ENCODE peak calls at places on chromosomes 3 and 15, in five cellular contexts. One of them, this sample, is unnamed.

GRCh38 chr3:53495518-53496501 is 1.4 kb downstream of the CACNA1D start:
- DNase-seq in HCT116: no peak
- DNase-seq in coronary artery: no peak
- DNase-seq in pancreas: no peak
- DNase-seq in CD8-positive, alpha-beta T cell: no peak
- DNase-seq in this sample: peak; percentile 4

GRCh38 chr15:46996331-46996730 is 721.0 kb upstream of the SEMA6D start:
- DNase-seq in coronary artery: no peak
- DNase-seq in pancreas: no peak
- DNase-seq in HCT116: no peak
- DNase-seq in CD8-positive, alpha-beta T cell: no peak
- DNase-seq in this sample: no peak

GRCh38 chr15:69742361-69742760 is 289.7 kb downstream of the RPLP1 start:
- DNase-seq in coronary artery: no peak
- DNase-seq in CD8-positive, alpha-beta T cell: no peak
- DNase-seq in pancreas: no peak
- DNase-seq in HCT116: no peak
- DNase-seq in this sample: no peak

GRCh38 chr15:22903961-22904534 is 65.6 kb downstream of the NIPA2 start:
- DNase-seq in coronary artery: no peak
- DNase-seq in CD8-positive, alpha-beta T cell: no peak
- DNase-seq in pancreas: peak; percentile 92
- DNase-seq in HCT116: no peak
- DNase-seq in this sample: peak; percentile 38

GRCh38 chr3:36991923-36992805 is 767 bp downstream of the EPM2AIP1 start:
- DNase-seq in coronary artery: peak; percentile 73
- DNase-seq in pancreas: peak; percentile 15
- DNase-seq in CD8-positive, alpha-beta T cell: no peak
- DNase-seq in HCT116: no peak
- DNase-seq in this sample: peak; percentile 5

GRCh38 chr3:35296533-35296932 is 342.8 kb upstream of the ARPP21 start:
- DNase-seq in CD8-positive, alpha-beta T cell: no peak
- DNase-seq in HCT116: no peak
- DNase-seq in coronary artery: no peak
- DNase-seq in pancreas: no peak
- DNase-seq in this sample: no peak

GRCh38 chr3:153768559-153769469 is 352.4 kb upstream of the ARHGEF26 start:
- DNase-seq in coronary artery: no peak
- DNase-seq in pancreas: peak; percentile 21
- DNase-seq in HCT116: peak; percentile 47
- DNase-seq in CD8-positive, alpha-beta T cell: peak; percentile 37
- DNase-seq in this sample: peak; percentile 42

GRCh38 chr3:52403271-52403841 is 41.5 kb downstream of the SEMA3G start:
- DNase-seq in coronary artery: no peak
- DNase-seq in pancreas: no peak
- DNase-seq in CD8-positive, alpha-beta T cell: no peak
- DNase-seq in HCT116: no peak
- DNase-seq in this sample: no peak

GRCh38 chr3:133943639-133944131 is 48.0 kb upstream of the RAB6B start:
- DNase-seq in coronary artery: peak; percentile 59
- DNase-seq in HCT116: peak; percentile 85
- DNase-seq in pancreas: peak; percentile 36
- DNase-seq in CD8-positive, alpha-beta T cell: no peak
- DNase-seq in this sample: peak; percentile 82

GRCh38 chr3:196996454-196997265 is 28.0 kb upstream of the PIGZ start:
- DNase-seq in coronary artery: no peak
- DNase-seq in pancreas: no peak
- DNase-seq in HCT116: no peak
- DNase-seq in CD8-positive, alpha-beta T cell: no peak
- DNase-seq in this sample: no peak

GRCh38 chr3:55955891-55956477 is 468.9 kb upstream of the WNT5A start:
- DNase-seq in coronary artery: no peak
- DNase-seq in HCT116: no peak
- DNase-seq in CD8-positive, alpha-beta T cell: no peak
- DNase-seq in pancreas: no peak
- DNase-seq in this sample: no peak

GRCh38 chr15:61393949-61394348 is 164.8 kb upstream of the RORA start:
- DNase-seq in CD8-positive, alpha-beta T cell: no peak
- DNase-seq in pancreas: no peak
- DNase-seq in HCT116: no peak
- DNase-seq in coronary artery: no peak
- DNase-seq in this sample: no peak

GRCh38 chr3:162764672-162765071 is 1268.1 kb downstream of the OTOL1 start:
- DNase-seq in HCT116: no peak
- DNase-seq in CD8-positive, alpha-beta T cell: no peak
- DNase-seq in pancreas: no peak
- DNase-seq in coronary artery: no peak
- DNase-seq in this sample: no peak

GRCh38 chr3:139202226-139202958 is 141.4 kb upstream of the MRPS22 start:
- DNase-seq in HCT116: peak; percentile 54
- DNase-seq in CD8-positive, alpha-beta T cell: no peak
- DNase-seq in pancreas: peak; percentile 77
- DNase-seq in coronary artery: no peak
- DNase-seq in this sample: peak; percentile 28

GRCh38 chr3:18237251-18238005 is 187.7 kb downstream of the SATB1 start:
- DNase-seq in coronary artery: no peak
- DNase-seq in CD8-positive, alpha-beta T cell: no peak
- DNase-seq in pancreas: no peak
- DNase-seq in HCT116: peak; percentile 13
- DNase-seq in this sample: peak; percentile 56

GRCh38 chr15:95860406-95860805 is 470.1 kb upstream of the NR2F2 start:
- DNase-seq in coronary artery: no peak
- DNase-seq in HCT116: no peak
- DNase-seq in pancreas: no peak
- DNase-seq in CD8-positive, alpha-beta T cell: no peak
- DNase-seq in this sample: no peak

GRCh38 chr15:77964193-77964592 is 113.3 kb downstream of the TBC1D2B start:
- DNase-seq in pancreas: no peak
- DNase-seq in HCT116: no peak
- DNase-seq in coronary artery: no peak
- DNase-seq in CD8-positive, alpha-beta T cell: no peak
- DNase-seq in this sample: no peak

GRCh38 chr15:25860885-25861866 is 2.0 kb downstream of the ATP10A start:
- DNase-seq in HCT116: no peak
- DNase-seq in coronary artery: peak; percentile 82
- DNase-seq in CD8-positive, alpha-beta T cell: no peak
- DNase-seq in pancreas: no peak
- DNase-seq in this sample: no peak
- H3K27ac ChIP-seq in HCT116: no peak overlapping the region
- H3K27ac ChIP-seq in coronary artery: peak overlapping the region; percentile 97
- H3K27ac ChIP-seq in CD8-positive, alpha-beta T cell: peak overlapping the region; percentile 67
- H3K27ac ChIP-seq in pancreas: no peak overlapping the region
- H3K27ac ChIP-seq in this sample: no peak overlapping the region

GRCh38 chr15:57611938-57612337 is 20.2 kb downstream of the MYZAP start:
- DNase-seq in pancreas: peak; percentile 81
- DNase-seq in HCT116: peak; percentile 34
- DNase-seq in CD8-positive, alpha-beta T cell: no peak
- DNase-seq in coronary artery: no peak
- DNase-seq in this sample: peak; percentile 79
- TF ChIP-seq CTCF in pancreas: peak; percentile 26
- TF ChIP-seq CTCF in HCT116: peak; percentile 91
- TF ChIP-seq CTCF in CD8-positive, alpha-beta T cell: no peak
- TF ChIP-seq CTCF in coronary artery: no peak
- TF ChIP-seq CTCF in this sample: peak; percentile 82

DNA sequence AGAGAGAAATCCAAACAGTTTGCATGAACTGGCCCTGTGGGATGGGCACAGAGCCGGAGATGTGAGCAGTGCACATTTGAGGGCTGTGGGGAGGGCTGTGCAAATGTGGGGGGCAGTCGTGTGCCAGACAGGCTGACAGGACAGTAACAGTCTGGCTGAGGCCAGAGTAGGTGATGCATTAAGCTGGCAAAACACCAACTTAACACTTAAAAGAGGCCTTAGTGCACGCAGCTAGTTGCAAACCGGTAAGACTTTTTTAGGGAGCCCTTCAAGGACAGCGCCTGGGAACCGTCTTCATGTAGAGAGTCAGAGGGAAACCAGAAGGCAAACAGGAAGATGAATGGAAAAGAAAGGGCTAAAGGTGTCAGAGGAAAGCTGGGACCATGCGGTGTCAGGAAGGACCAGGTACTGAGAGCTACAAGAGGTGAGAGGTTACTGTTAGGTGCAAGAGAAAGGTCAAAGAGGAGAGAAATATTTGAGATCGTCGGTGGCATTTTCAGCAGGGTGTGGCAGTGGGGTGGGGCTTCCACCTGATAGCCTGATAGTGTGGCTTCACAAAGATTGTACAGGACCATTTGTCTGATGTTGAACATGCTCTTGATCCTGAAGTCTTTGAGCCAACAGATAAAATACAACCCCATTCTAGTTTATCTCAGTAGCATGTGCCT is 30.0 kb upstream of the CHD2 start:
- DNase-seq in pancreas: no peak
- DNase-seq in CD8-positive, alpha-beta T cell: no peak
- DNase-seq in coronary artery: peak; percentile 36
- DNase-seq in HCT116: no peak
- DNase-seq in this sample: no peak
- H3K27ac ChIP-seq in pancreas: no peak overlapping the region
- H3K27ac ChIP-seq in CD8-positive, alpha-beta T cell: no peak overlapping the region
- H3K27ac ChIP-seq in coronary artery: no peak overlapping the region
- H3K27ac ChIP-seq in HCT116: no peak overlapping the region
- H3K27ac ChIP-seq in this sample: peak overlapping the region; percentile 92

GRCh38 chr3:111864821-111865656 is 6.0 kb downstream of the PHLDB2 start:
- DNase-seq in HCT116: no peak
- DNase-seq in CD8-positive, alpha-beta T cell: no peak
- DNase-seq in pancreas: no peak
- DNase-seq in coronary artery: no peak
- DNase-seq in this sample: no peak
- TF ChIP-seq CTCF in HCT116: peak; percentile 10
- TF ChIP-seq CTCF in CD8-positive, alpha-beta T cell: no peak
- TF ChIP-seq CTCF in pancreas: no peak
- TF ChIP-seq CTCF in coronary artery: no peak
- TF ChIP-seq CTCF in this sample: peak; percentile 18

GRCh38 chr15:56964182-56964581 is 45.7 kb downstream of the TCF12 start:
- DNase-seq in HCT116: no peak
- DNase-seq in CD8-positive, alpha-beta T cell: no peak
- DNase-seq in coronary artery: no peak
- DNase-seq in pancreas: no peak
- DNase-seq in this sample: no peak
- H3K27ac ChIP-seq in HCT116: no peak overlapping the region
- H3K27ac ChIP-seq in CD8-positive, alpha-beta T cell: no peak overlapping the region
- H3K27ac ChIP-seq in coronary artery: no peak overlapping the region
- H3K27ac ChIP-seq in pancreas: no peak overlapping the region
- H3K27ac ChIP-seq in this sample: no peak overlapping the region

GRCh38 chr3:40971191-40972168 is 227.8 kb upstream of the CTNNB1 start:
- DNase-seq in HCT116: peak; percentile 42
- DNase-seq in CD8-positive, alpha-beta T cell: no peak
- DNase-seq in coronary artery: peak; percentile 91
- DNase-seq in pancreas: peak; percentile 70
- DNase-seq in this sample: peak; percentile 72
- TF ChIP-seq CTCF in HCT116: no peak
- TF ChIP-seq CTCF in CD8-positive, alpha-beta T cell: no peak
- TF ChIP-seq CTCF in coronary artery: no peak
- TF ChIP-seq CTCF in pancreas: no peak
- TF ChIP-seq CTCF in this sample: peak; percentile 7

DNA sequence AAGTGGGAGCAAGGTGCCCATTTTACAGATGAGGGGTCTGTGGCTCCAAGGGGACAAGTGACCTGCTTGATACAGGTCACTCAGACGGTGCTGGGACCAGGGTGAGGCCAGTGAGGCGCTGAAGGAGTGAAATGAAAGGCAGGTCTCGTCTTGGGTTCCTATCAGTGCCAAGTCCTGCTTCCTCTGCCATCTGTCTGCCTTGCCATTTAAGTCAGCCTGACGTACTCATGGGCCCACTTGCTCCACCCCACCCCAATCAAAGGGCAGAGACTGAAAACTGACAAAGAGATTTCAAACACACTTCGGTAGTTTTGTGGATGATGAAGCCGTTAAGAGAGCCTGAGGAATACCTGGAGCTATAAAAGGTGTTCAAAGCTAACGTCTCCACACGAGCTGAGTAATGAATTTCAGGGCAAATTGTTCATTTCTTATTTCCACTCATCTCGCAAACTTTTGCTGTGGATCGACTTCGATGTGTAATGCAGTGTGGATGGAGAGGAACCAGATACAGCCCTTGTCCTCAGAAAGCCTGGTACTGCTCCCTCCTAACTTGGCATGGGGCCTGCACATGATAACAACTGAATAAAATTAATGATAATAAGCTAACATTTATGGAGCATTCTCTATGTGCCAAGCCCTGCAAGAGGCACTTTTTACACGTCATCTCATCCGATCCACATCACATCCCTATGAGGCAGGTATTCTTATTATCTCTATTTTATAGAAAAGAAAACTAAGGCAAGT is 36.6 kb downstream of the ATP2B2 start:
- DNase-seq in CD8-positive, alpha-beta T cell: no peak
- DNase-seq in coronary artery: no peak
- DNase-seq in pancreas: no peak
- DNase-seq in HCT116: no peak
- DNase-seq in this sample: no peak
- H3K27ac ChIP-seq in CD8-positive, alpha-beta T cell: no peak overlapping the region
- H3K27ac ChIP-seq in coronary artery: no peak overlapping the region
- H3K27ac ChIP-seq in pancreas: no peak overlapping the region
- H3K27ac ChIP-seq in HCT116: no peak overlapping the region
- H3K27ac ChIP-seq in this sample: no peak overlapping the region

GRCh38 chr3:185207931-185208746 is 45.7 kb downstream of the EHHADH start:
- DNase-seq in pancreas: no peak
- DNase-seq in coronary artery: no peak
- DNase-seq in HCT116: no peak
- DNase-seq in CD8-positive, alpha-beta T cell: no peak
- DNase-seq in this sample: no peak
- TF ChIP-seq CTCF in pancreas: no peak
- TF ChIP-seq CTCF in coronary artery: no peak
- TF ChIP-seq CTCF in HCT116: no peak
- TF ChIP-seq CTCF in CD8-positive, alpha-beta T cell: no peak
- TF ChIP-seq CTCF in this sample: no peak

DNA sequence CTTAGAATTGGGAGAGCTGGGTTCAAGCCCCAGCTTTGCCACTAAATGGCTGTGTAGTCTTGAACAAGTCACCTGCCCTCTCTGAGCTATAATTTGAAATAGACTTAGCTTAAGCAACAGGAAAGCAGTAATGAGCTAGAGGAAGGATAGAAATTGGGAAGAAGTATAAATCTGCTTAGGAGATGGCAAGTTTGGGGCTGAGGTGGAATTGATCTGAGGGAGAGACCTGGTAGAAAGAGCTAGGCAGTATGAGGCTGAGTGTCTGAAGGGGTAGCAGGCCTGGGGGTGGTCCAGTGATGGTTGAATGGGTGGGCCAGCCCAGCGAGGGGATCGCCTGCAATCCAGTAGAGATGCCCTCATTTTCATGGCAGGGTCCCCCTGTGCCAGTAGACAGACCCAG is 22.9 kb downstream of the LPP start:
- DNase-seq in pancreas: no peak
- DNase-seq in HCT116: no peak
- DNase-seq in CD8-positive, alpha-beta T cell: no peak
- DNase-seq in coronary artery: no peak
- DNase-seq in this sample: no peak
- H3K27ac ChIP-seq in pancreas: no peak overlapping the region
- H3K27ac ChIP-seq in HCT116: no peak overlapping the region
- H3K27ac ChIP-seq in CD8-positive, alpha-beta T cell: no peak overlapping the region
- H3K27ac ChIP-seq in coronary artery: peak overlapping the region; percentile 73
- H3K27ac ChIP-seq in this sample: no peak overlapping the region